ENCODE peak calls at places on chromosomes 13 and 19, in seven cellular contexts. X, H, P, D, O, E and M are unnamed samples.

GRCh38 chr13:91220872-91221271 is 126.6 kb upstream of the MIR17HG start:
- DNase-seq in E (no peak), D (no peak), O (no peak), P (no peak), H (no peak), X (no peak), M (no peak)

GRCh38 chr13:33524086-33524485 is 238.5 kb upstream of the STARD13 start:
- DNase-seq in P (peak), X (no peak), O (no peak), H (no peak), E (no peak), D (peak), M (peak)

GRCh38 chr19:7426986-7427385 is 61.8 kb downstream of the PEX11G start:
- DNase-seq in X (no peak), P (no peak), H (no peak), O (no peak), D (no peak), E (no peak), M (no peak)

GRCh38 chr19:46404884-46405658 is 8.3 kb downstream of the CCDC8 start:
- DNase-seq in P (peak), O (no peak), D (peak), X (no peak), H (peak), E (no peak), M (no peak)

GRCh38 chr13:98300956-98301641 is 124.0 kb upstream of the RNF113B start:
- DNase-seq in O (no peak), E (no peak), H (peak), D (peak), X (no peak), P (peak), M (peak)

GRCh38 chr13:111460548-111461444 is 140.4 kb downstream of the TEX29 start:
- DNase-seq in D (peak), P (peak), E (no peak), H (peak), O (no peak), X (peak), M (peak)

GRCh38 chr13:99657848-99658265 is 156.6 kb downstream of the TM9SF2 start:
- DNase-seq in X (peak), D (peak), P (peak), O (peak), E (no peak), H (no peak), M (peak)

GRCh38 chr19:409006-409514 is at the start of gene C2CD4C:
- DNase-seq in O (peak), H (no peak), E (peak), X (no peak), D (no peak), P (peak), M (no peak)

GRCh38 chr19:9941646-9942045 is 5.3 kb upstream of the OLFM2 start:
- DNase-seq in O (no peak), X (no peak), D (no peak), P (no peak), E (no peak), H (no peak), M (no peak)

GRCh38 chr13:104705031-104705750 is 1639.0 kb upstream of the SLC10A2 start:
- DNase-seq in E (no peak), D (no peak), H (no peak), P (no peak), O (no peak), X (no peak), M (no peak)

GRCh38 chr19:4660181-4660791 is 9.9 kb downstream of the MYDGF start:
- DNase-seq in H (no peak), P (no peak), O (no peak), X (no peak), D (no peak), E (no peak), M (no peak)

GRCh38 chr13:77893066-77893465 is 25.6 kb downstream of the EDNRB start:
- DNase-seq in E (no peak), H (no peak), O (no peak), X (no peak), D (no peak), P (no peak), M (no peak)

GRCh38 chr13:85575110-85575509 is 224.1 kb downstream of the SLITRK6 start:
- DNase-seq in D (no peak), P (no peak), X (no peak), E (no peak), O (no peak), H (no peak), M (no peak)

GRCh38 chr13:47678201-47678963 is 322.7 kb downstream of the SUCLA2 start:
- DNase-seq in O (no peak), X (no peak), E (no peak), H (no peak), P (no peak), D (no peak), M (peak)

GRCh38 chr19:34639491-34640085 is 37.4 kb downstream of the SCGB2B2 start:
- DNase-seq in P (peak), X (no peak), O (no peak), E (no peak), D (peak), H (no peak), M (peak)

GRCh38 chr13:31314961-31315360 is 115.2 kb downstream of the B3GLCT start:
- DNase-seq in X (no peak), P (no peak), E (no peak), D (no peak), H (no peak), O (no peak), M (no peak)

GRCh38 chr19:41214161-41214560 is 4.9 kb upstream of the AXL start:
- DNase-seq in P (no peak), H (no peak), E (no peak), O (no peak), D (no peak), X (no peak), M (no peak)

GRCh38 chr13:20686167-20686566 is 17.3 kb upstream of the IL17D start:
- DNase-seq in H (no peak), D (no peak), E (no peak), X (no peak), O (no peak), P (no peak), M (no peak)

GRCh38 chr13:101579291-101579802 is 126.9 kb downstream of the ITGBL1 start:
- DNase-seq in P (no peak), E (no peak), X (no peak), H (no peak), D (peak), O (no peak), M (peak)

GRCh38 chr13:24215732-24216131 is 55.2 kb downstream of the SPATA13 start:
- DNase-seq in O (no peak), P (peak), E (no peak), H (peak), D (peak), X (no peak), M (peak)

GRCh38 chr13:94196426-94196825 is 283.1 kb downstream of the DCT start:
- DNase-seq in E (no peak), O (no peak), X (no peak), H (no peak), P (no peak), D (no peak), M (peak)

GRCh38 chr13:26132756-26133155 is 80.9 kb upstream of the SHISA2 start:
- DNase-seq in P (no peak), H (no peak), D (no peak), O (no peak), E (no peak), X (no peak), M (no peak)
- TF ChIP-seq CTCF in P (no peak), H (no peak), D (peak), O (no peak), E (no peak), X (no peak), M (peak)

GRCh38 chr19:45113628-45114027 is 20.6 kb downstream of the PPP1R37 start:
- DNase-seq in O (no peak), H (no peak), D (no peak), X (no peak), E (no peak), P (peak), M (no peak)

GRCh38 chr19:45107621-45108170 is 14.7 kb downstream of the PPP1R37 start:
- DNase-seq in O (no peak), X (no peak), D (no peak), H (no peak), P (no peak), E (no peak), M (no peak)

GRCh38 chr19:45112111-45112827 is 19.3 kb downstream of the PPP1R37 start:
- DNase-seq in H (no peak), D (no peak), P (no peak), X (no peak), O (no peak), E (no peak), M (no peak)

GRCh38 chr19:45114116-45114515 is 21.1 kb downstream of the PPP1R37 start:
- DNase-seq in O (no peak), P (no peak), X (no peak), D (no peak), H (no peak), E (no peak), M (no peak)

GRCh38 chr19:45110811-45111210 is 17.8 kb downstream of the PPP1R37 start:
- DNase-seq in D (no peak), P (no peak), X (no peak), H (no peak), E (no peak), O (no peak), M (no peak)
- H3K4me3 ChIP-seq in D (no peak), P (no peak), X (no peak), H (no peak), E (no peak), O (no peak), M (no peak)

GRCh38 chr13:67238277-67238859 is 8.2 kb upstream of the PCDH9 start:
- DNase-seq in P (no peak), H (no peak), X (no peak), D (no peak), O (no peak), E (no peak), M (peak)
- TF ChIP-seq CTCF in P (peak), H (no peak), X (peak), D (peak), O (peak), E (peak), M (peak)

GRCh38 chr19:47581605-47582319 is 8.8 kb upstream of the ZNF541 start:
- DNase-seq in P (no peak), E (no peak), H (peak), O (peak), X (no peak), D (no peak), M (no peak)

GRCh38 chr19:47587295-47587694 is 14.3 kb upstream of the ZNF541 start:
- DNase-seq in H (no peak), D (peak), E (no peak), P (no peak), X (no peak), O (no peak), M (no peak)

GRCh38 chr19:47580397-47580796 is 7.4 kb upstream of the ZNF541 start:
- DNase-seq in P (no peak), E (no peak), X (no peak), O (no peak), D (no peak), H (no peak), M (no peak)

GRCh38 chr19:47582320-47582909 is 9.5 kb upstream of the ZNF541 start:
- DNase-seq in D (no peak), E (no peak), P (no peak), O (no peak), H (no peak), X (no peak), M (peak)
- H3K4me3 ChIP-seq in D (peak), E (no peak), P (no peak), O (no peak), H (peak), X (no peak), M (no peak)

GRCh38 chr13:37669845-37670244 is 71.3 kb upstream of the POSTN start:
- DNase-seq in H (no peak), P (no peak), X (no peak), O (no peak), D (no peak), E (no peak), M (no peak)
- TF ChIP-seq CTCF in H (no peak), P (no peak), X (no peak), O (no peak), D (no peak), E (no peak), M (no peak)

GRCh38 chr19:18649371-18650047 is 12.7 kb downstream of the KLHL26 start:
- DNase-seq in E (no peak), X (peak), P (peak), D (peak), O (peak), H (no peak), M (peak)
- H3K4me3 ChIP-seq in E (peak), X (peak), P (no peak), D (peak), O (peak), H (peak), M (no peak)

GRCh38 chr19:13095934-13096890 is 6.4 kb downstream of the LYL1 start:
- DNase-seq in X (no peak), E (peak), D (no peak), O (no peak), H (no peak), P (no peak), M (no peak)
- TF ChIP-seq CTCF in X (no peak), E (peak), D (no peak), O (no peak), H (no peak), P (no peak), M (no peak)